ENCODE peak calls at places on chromosome 16, in six cellular contexts. E is CD4-positive, alpha-beta T cell; I is foreskin fibroblast; Q is GM20000; U is neural crest cell; S is heart right ventricle. N is an unnamed sample.

GRCh38 chr16:85522842-85523601 is 90.1 kb upstream of the GSE1 start:
- DNase-seq in E (no peak), I (peak), Q (no peak), U (no peak), S (peak), N (peak)

GRCh38 chr16:84726079-84726669 is 26.4 kb downstream of the USP10 start:
- DNase-seq in E (peak), I (peak), Q (peak), U (peak), S (peak), N (peak)

GRCh38 chr16:55359946-55360345 is 35.9 kb downstream of the IRX6 start:
- DNase-seq in E (no peak), I (no peak), Q (no peak), U (no peak), S (no peak), N (no peak)

GRCh38 chr16:50599494-50599893 is 51.3 kb downstream of the NKD1 start:
- DNase-seq in E (no peak), I (no peak), Q (no peak), U (no peak), S (no peak), N (no peak)

GRCh38 chr16:80362816-80363215 is 178.0 kb upstream of the DYNLRB2 start:
- DNase-seq in E (no peak), I (no peak), Q (no peak), U (no peak), S (no peak), N (no peak)

GRCh38 chr16:29974291-29975133 is 844 bp downstream of the TAOK2 start:
- DNase-seq in E (no peak), I (peak), Q (peak), U (no peak), S (peak), N (no peak)

GRCh38 chr16:87463722-87464690 is 28.8 kb downstream of the ZCCHC14 start:
- DNase-seq in E (no peak), I (peak), Q (peak), U (no peak), S (peak), N (no peak)

GRCh38 chr16:55149622-55150021 is 174.4 kb upstream of the IRX6 start:
- DNase-seq in E (no peak), I (no peak), Q (no peak), U (no peak), S (no peak), N (no peak)

GRCh38 chr16:29007865-29008593 is 23.2 kb downstream of the LAT start:
- DNase-seq in E (peak), I (peak), Q (no peak), U (no peak), S (no peak), N (peak)

GRCh38 chr16:58020628-58021521 is 4.7 kb upstream of the MMP15 start:
- DNase-seq in E (peak), I (peak), Q (peak), U (peak), S (peak), N (peak)

GRCh38 chr16:59878999-59879398 is 1144.9 kb upstream of the GOT2 start:
- DNase-seq in E (no peak), I (peak), Q (no peak), U (no peak), S (no peak), N (peak)

GRCh38 chr16:4373909-4374742 is 2.5 kb downstream of the VASN start:
- DNase-seq in E (no peak), I (peak), Q (no peak), U (no peak), S (peak), N (peak)

GRCh38 chr16:59859606-59860402 is 1125.7 kb upstream of the GOT2 start:
- DNase-seq in E (no peak), I (peak), Q (no peak), U (no peak), S (no peak), N (peak)

GRCh38 chr16:50684823-50685455 is 3.8 kb upstream of the SNX20 start:
- DNase-seq in E (no peak), I (no peak), Q (no peak), U (no peak), S (no peak), N (no peak)

GRCh38 chr16:31213877-31214704 is at the start of gene TRIM72:
- DNase-seq in E (no peak), I (no peak), Q (no peak), U (no peak), S (no peak), N (no peak)

GRCh38 chr16:72927199-72928088 is 120.5 kb downstream of the ZFHX3 start:
- DNase-seq in E (no peak), I (peak), Q (no peak), U (no peak), S (no peak), N (peak)

GRCh38 chr16:2480948-2481347 is 6.0 kb downstream of the TBC1D24 start:
- DNase-seq in E (no peak), I (no peak), Q (no peak), U (no peak), S (no peak), N (no peak)

GRCh38 chr16:55351936-55352335 is 27.9 kb downstream of the IRX6 start:
- DNase-seq in E (no peak), I (no peak), Q (no peak), U (no peak), S (no peak), N (no peak)

GRCh38 chr16:8848231-8848938 is 20.4 kb downstream of the CARHSP1 start:
- DNase-seq in E (no peak), I (no peak), Q (no peak), U (no peak), S (peak), N (no peak)

GRCh38 chr16:705748-706188 is at the start of gene FBXL16:
- DNase-seq in E (no peak), I (peak), Q (no peak), U (no peak), S (no peak), N (peak)

GRCh38 chr16:67173808-67174705 is 3.7 kb downstream of the NOL3 start:
- DNase-seq in E (peak), I (peak), Q (peak), U (peak), S (peak), N (peak)
- TF ChIP-seq CTCF in E (no peak), I (peak), Q (no peak), U (no peak), S (peak), N (peak)

DNA sequence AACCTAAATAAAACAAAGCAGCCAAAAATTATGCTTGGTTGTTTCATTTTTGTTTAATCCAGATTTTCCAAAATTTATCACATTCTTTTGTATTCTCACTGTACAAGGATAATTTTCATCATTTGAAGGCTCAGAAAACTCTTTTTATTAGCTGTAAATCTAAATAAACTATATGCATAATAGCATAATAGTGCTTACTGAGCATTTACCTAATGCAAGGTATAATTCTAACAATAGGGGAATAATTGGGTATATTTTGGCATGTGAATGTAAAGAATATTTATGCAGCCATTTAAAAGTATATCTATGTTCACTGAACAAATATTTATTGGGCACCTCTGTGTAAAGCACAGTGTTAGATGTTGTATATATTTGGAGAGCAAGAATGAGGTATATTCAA is 17.0 kb downstream of the PALB2 start:
- DNase-seq in E (no peak), I (no peak), Q (no peak), U (no peak), S (no peak), N (no peak)
- TF ChIP-seq CTCF in E (no peak), I (no peak), Q (no peak), U (no peak), S (no peak), N (no peak)

GRCh38 chr16:11871193-11871592 is 19.9 kb upstream of the RSL1D1 start:
- DNase-seq in E (no peak), I (peak), Q (no peak), U (no peak), S (no peak), N (peak)
- TF ChIP-seq CTCF in E (no peak), I (peak), Q (no peak), U (no peak), S (peak), N (peak)

GRCh38 chr16:16073884-16074781 is 124.7 kb downstream of the ABCC1 start:
- DNase-seq in E (no peak), I (peak), Q (no peak), U (no peak), S (no peak), N (no peak)
- TF ChIP-seq CTCF in E (no peak), I (no peak), Q (no peak), U (no peak), S (no peak), N (no peak)

GRCh38 chr16:48114410-48114809 is 41.4 kb downstream of the ABCC12 start:
- DNase-seq in E (no peak), I (no peak), Q (no peak), U (no peak), S (no peak), N (no peak)

GRCh38 chr16:48115299-48115698 is 40.5 kb downstream of the ABCC12 start:
- DNase-seq in E (no peak), I (no peak), Q (no peak), U (no peak), S (no peak), N (no peak)

GRCh38 chr16:48110982-48111381 is 44.8 kb downstream of the ABCC12 start:
- DNase-seq in E (no peak), I (no peak), Q (no peak), U (no peak), S (no peak), N (no peak)

GRCh38 chr16:48112603-48113400 is 43.0 kb downstream of the ABCC12 start:
- DNase-seq in E (no peak), I (peak), Q (no peak), U (no peak), S (peak), N (no peak)

DNA sequence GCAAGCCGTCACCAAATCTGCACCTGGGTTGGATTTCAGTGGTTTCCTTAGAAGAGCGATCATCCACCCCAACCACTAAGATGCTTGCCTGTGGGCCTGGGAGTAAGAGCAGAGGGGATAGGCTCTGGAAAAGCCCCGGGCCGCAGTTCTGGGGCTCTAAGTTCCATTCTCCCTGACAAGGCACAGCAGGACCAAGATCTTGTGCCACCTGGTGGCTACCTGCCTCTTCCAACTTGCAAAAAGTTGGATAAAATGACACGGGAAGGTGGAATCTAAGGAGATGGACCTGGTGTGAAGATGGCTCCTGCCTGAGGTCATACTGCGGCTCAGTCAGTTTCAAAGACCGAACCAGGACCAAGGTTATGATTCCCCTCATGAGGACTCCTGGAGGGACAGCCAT is 42.3 kb downstream of the ABCC12 start:
- DNase-seq in E (no peak), I (no peak), Q (no peak), U (no peak), S (no peak), N (peak)
- TF ChIP-seq CTCF in E (no peak), I (peak), Q (peak), U (peak), S (peak), N (peak)

GRCh38 chr16:14004031-14004718 is 66.9 kb upstream of the MRTFB start:
- DNase-seq in E (no peak), I (peak), Q (no peak), U (no peak), S (peak), N (no peak)

GRCh38 chr16:14001521-14001920 is 69.6 kb upstream of the MRTFB start:
- DNase-seq in E (no peak), I (peak), Q (no peak), U (no peak), S (no peak), N (no peak)

GRCh38 chr16:14002416-14002815 is 68.7 kb upstream of the MRTFB start:
- DNase-seq in E (no peak), I (peak), Q (peak), U (no peak), S (no peak), N (no peak)

GRCh38 chr16:14004719-14005315 is 66.3 kb upstream of the MRTFB start:
- DNase-seq in E (no peak), I (peak), Q (no peak), U (no peak), S (no peak), N (no peak)

GRCh38 chr16:14003119-14003570 is 68.0 kb upstream of the MRTFB start:
- DNase-seq in E (no peak), I (peak), Q (peak), U (peak), S (peak), N (peak)
- TF ChIP-seq CTCF in E (no peak), I (no peak), Q (no peak), U (no peak), S (peak), N (no peak)

GRCh38 chr16:67294927-67295326 is 15.6 kb downstream of the PLEKHG4 start:
- DNase-seq in E (no peak), I (peak), Q (no peak), U (no peak), S (no peak), N (no peak)
- TF ChIP-seq CTCF in E (no peak), I (peak), Q (no peak), U (no peak), S (no peak), N (no peak)

N was measured in MCF 10A.